ENCODE peak calls at places on chromosomes 2 and 18, in eight cellular contexts. One of them, this sample, is unnamed.

GRCh38 chr18:12838178-12838634 is 45.8 kb downstream of the PTPN2 start:
- DNase-seq in LoVo: peak
- DNase-seq in activated CD4-positive, alpha-beta T cell treated with anti-CD3 and anti-CD28 coated beads, Interleukin-2, amount 50 U/mL, for 24 hours: no peak
- DNase-seq in cardiac muscle cell: no peak
- DNase-seq in KG1: no peak
- DNase-seq in globus pallidus: no peak
- DNase-seq in HTR-8/SVneo: peak
- DNase-seq in left cardiac atrium: peak
- DNase-seq in this sample: no peak

GRCh38 chr2:5387421-5387820 is 304.8 kb upstream of the SOX11 start:
- DNase-seq in activated CD4-positive, alpha-beta T cell treated with anti-CD3 and anti-CD28 coated beads, Interleukin-2, amount 50 U/mL, for 24 hours: no peak
- DNase-seq in KG1: no peak
- DNase-seq in globus pallidus: no peak
- DNase-seq in cardiac muscle cell: no peak
- DNase-seq in HTR-8/SVneo: no peak
- DNase-seq in left cardiac atrium: no peak
- DNase-seq in LoVo: no peak
- DNase-seq in this sample: no peak

GRCh38 chr2:15952451-15953142 is 12.2 kb downstream of the MYCN start:
- DNase-seq in left cardiac atrium: no peak
- DNase-seq in LoVo: no peak
- DNase-seq in cardiac muscle cell: no peak
- DNase-seq in KG1: no peak
- DNase-seq in HTR-8/SVneo: no peak
- DNase-seq in globus pallidus: no peak
- DNase-seq in activated CD4-positive, alpha-beta T cell treated with anti-CD3 and anti-CD28 coated beads, Interleukin-2, amount 50 U/mL, for 24 hours: no peak
- DNase-seq in this sample: no peak

GRCh38 chr2:70005752-70006446 is 44.5 kb upstream of the ASPRV1 start:
- DNase-seq in KG1: no peak
- DNase-seq in cardiac muscle cell: no peak
- DNase-seq in left cardiac atrium: no peak
- DNase-seq in activated CD4-positive, alpha-beta T cell treated with anti-CD3 and anti-CD28 coated beads, Interleukin-2, amount 50 U/mL, for 24 hours: no peak
- DNase-seq in globus pallidus: no peak
- DNase-seq in LoVo: no peak
- DNase-seq in HTR-8/SVneo: no peak
- DNase-seq in this sample: no peak

GRCh38 chr2:201228912-201229290 is 31.4 kb upstream of the CASP8 start:
- DNase-seq in globus pallidus: no peak
- DNase-seq in HTR-8/SVneo: no peak
- DNase-seq in LoVo: peak
- DNase-seq in cardiac muscle cell: no peak
- DNase-seq in KG1: no peak
- DNase-seq in activated CD4-positive, alpha-beta T cell treated with anti-CD3 and anti-CD28 coated beads, Interleukin-2, amount 50 U/mL, for 24 hours: no peak
- DNase-seq in left cardiac atrium: no peak
- DNase-seq in this sample: no peak

GRCh38 chr2:62604336-62604735 is 98.3 kb upstream of the TMEM17 start:
- DNase-seq in HTR-8/SVneo: no peak
- DNase-seq in activated CD4-positive, alpha-beta T cell treated with anti-CD3 and anti-CD28 coated beads, Interleukin-2, amount 50 U/mL, for 24 hours: no peak
- DNase-seq in LoVo: no peak
- DNase-seq in cardiac muscle cell: no peak
- DNase-seq in KG1: no peak
- DNase-seq in globus pallidus: no peak
- DNase-seq in left cardiac atrium: no peak
- DNase-seq in this sample: no peak

GRCh38 chr2:9174771-9175441 is 31.7 kb upstream of the ASAP2 start:
- DNase-seq in cardiac muscle cell: peak
- DNase-seq in LoVo: peak
- DNase-seq in activated CD4-positive, alpha-beta T cell treated with anti-CD3 and anti-CD28 coated beads, Interleukin-2, amount 50 U/mL, for 24 hours: no peak
- DNase-seq in globus pallidus: no peak
- DNase-seq in HTR-8/SVneo: peak
- DNase-seq in KG1: no peak
- DNase-seq in left cardiac atrium: no peak
- DNase-seq in this sample: no peak

GRCh38 chr18:61892683-61893303 is at the start of gene RNF152:
- DNase-seq in LoVo: no peak
- DNase-seq in activated CD4-positive, alpha-beta T cell treated with anti-CD3 and anti-CD28 coated beads, Interleukin-2, amount 50 U/mL, for 24 hours: peak
- DNase-seq in globus pallidus: peak
- DNase-seq in HTR-8/SVneo: no peak
- DNase-seq in KG1: no peak
- DNase-seq in left cardiac atrium: no peak
- DNase-seq in cardiac muscle cell: peak
- DNase-seq in this sample: no peak

This sample was measured in activated naive CD8-positive, alpha-beta T cell treated with anti-CD3 and anti-CD28 coated beads, Interleukin-2, amount 50 U/mL, for 16 hours.